ENCODE peak calls at places on chromosomes 12 and 14, in five cellular contexts. Q is HCT116, C is breast epithelium, B is ascending aorta, S is heart right ventricle. H is an unnamed sample.

GRCh38 chr12:12764824-12765223 is 20.6 kb upstream of the APOLD1 start:
- DNase-seq in Q (no peak), C (no peak), B (no peak), S (no peak), H (no peak)

GRCh38 chr14:67166450-67166853 is 22.8 kb upstream of the GARIN2 start:
- DNase-seq in Q (peak; percentile 24), C (no peak), B (no peak), S (peak; percentile 16), H (no peak)

GRCh38 chr12:89212339-89212771 is 139.9 kb downstream of the DUSP6 start:
- DNase-seq in Q (no peak), C (peak; percentile 45), B (no peak), S (peak; percentile 43), H (no peak)

GRCh38 chr12:124684971-124685688 is 117.7 kb upstream of the NCOR2 start:
- DNase-seq in Q (no peak), C (peak; percentile 68), B (peak; percentile 70), S (no peak), H (no peak)

GRCh38 chr14:101972126-101972785 is 7.9 kb downstream of the DYNC1H1 start:
- DNase-seq in Q (peak; percentile 91), C (peak; percentile 87), B (peak; percentile 95), S (peak; percentile 89), H (peak; percentile 25)

GRCh38 chr12:48292030-48292429 is 58.7 kb downstream of the ZNF641 start:
- DNase-seq in Q (no peak), C (no peak), B (no peak), S (no peak), H (no peak)

GRCh38 chr14:88934231-88934898 is 109.9 kb downstream of the TTC8 start:
- DNase-seq in Q (no peak), C (no peak), B (no peak), S (no peak), H (no peak)

GRCh38 chr12:121023799-121024198 is 7.5 kb upstream of the C12orf43 start:
- DNase-seq in Q (no peak), C (no peak), B (no peak), S (no peak), H (no peak)

GRCh38 chr12:97745406-97746101 is 282.9 kb downstream of the RMST start:
- DNase-seq in Q (no peak), C (peak; percentile 20), B (no peak), S (no peak), H (no peak)

GRCh38 chr14:99816217-99816616 is 23.0 kb downstream of the EML1 start:
- DNase-seq in Q (no peak), C (no peak), B (no peak), S (no peak), H (no peak)

GRCh38 chr14:101959277-101959676 is 5.1 kb upstream of the DYNC1H1 start:
- DNase-seq in Q (no peak), C (no peak), B (peak; percentile 47), S (no peak), H (no peak)

GRCh38 chr12:93415723-93416464 is 25.9 kb downstream of the UBE2N start:
- DNase-seq in Q (no peak), C (no peak), B (no peak), S (no peak), H (no peak)

GRCh38 chr12:27781680-27782079 is 1.6 kb upstream of the MANSC4 start:
- DNase-seq in Q (no peak), C (no peak), B (no peak), S (no peak), H (no peak)

GRCh38 chr12:84779169-84779568 is 133.4 kb downstream of the SLC6A15 start:
- DNase-seq in Q (no peak), C (no peak), B (no peak), S (no peak), H (no peak)

GRCh38 chr12:58367041-58367440 is 425.7 kb downstream of the ATP23 start:
- DNase-seq in Q (no peak), C (no peak), B (no peak), S (no peak), H (no peak)

GRCh38 chr12:104372048-104372720 is 68.6 kb downstream of the EID3 start:
- DNase-seq in Q (no peak), C (no peak), B (no peak), S (no peak), H (no peak)

GRCh38 chr12:61254225-61254624 is 1006.0 kb upstream of the USP15 start:
- DNase-seq in Q (no peak), C (no peak), B (no peak), S (no peak), H (no peak)

GRCh38 chr12:6996040-6996441 is 22.2 kb downstream of the LPCAT3 start:
- DNase-seq in Q (peak; percentile 23), C (no peak), B (no peak), S (no peak), H (no peak)

GRCh38 chr14:67137744-67138371 is 51.4 kb upstream of the GARIN2 start:
- DNase-seq in Q (no peak), C (no peak), B (no peak), S (no peak), H (no peak)

GRCh38 chr12:45268672-45269406 is 52.9 kb downstream of the ANO6 start:
- DNase-seq in Q (peak; percentile 56), C (peak; percentile 56), B (peak; percentile 96), S (peak; percentile 91), H (no peak)

GRCh38 chr12:108218911-108219310 is 89.8 kb downstream of the WSCD2 start:
- DNase-seq in Q (no peak), C (no peak), B (no peak), S (no peak), H (no peak)

GRCh38 chr14:102508410-102508773 is 1.2 kb downstream of the ANKRD9 start:
- DNase-seq in Q (no peak), C (no peak), B (no peak), S (peak; percentile 52), H (no peak)

GRCh38 chr14:25411933-25412757 is 362.2 kb upstream of the STXBP6 start:
- DNase-seq in Q (no peak), C (no peak), B (no peak), S (no peak), H (peak; percentile 19)

GRCh38 chr12:91109148-91109564 is 2.1 kb downstream of the LUM start:
- DNase-seq in Q (peak; percentile 27), C (peak; percentile 40), B (peak; percentile 68), S (peak; percentile 58), H (no peak)

GRCh38 chr12:23830210-23830609 is 119.3 kb downstream of the SOX5 start:
- DNase-seq in Q (no peak), C (no peak), B (no peak), S (no peak), H (no peak)

GRCh38 chr12:58847876-58848600 is 72.3 kb downstream of the LRIG3 start:
- DNase-seq in Q (no peak), C (no peak), B (no peak), S (no peak), H (no peak)

GRCh38 chr14:22841769-22842168 is 5.4 kb downstream of the MMP14 start:
- DNase-seq in Q (no peak), C (no peak), B (no peak), S (no peak), H (no peak)
- H3K27ac ChIP-seq in Q (no peak overlapping the region), C (peak overlapping the region; percentile 68), B (peak overlapping the region; percentile 21), S (no peak overlapping the region), H (no peak overlapping the region)

DNA sequence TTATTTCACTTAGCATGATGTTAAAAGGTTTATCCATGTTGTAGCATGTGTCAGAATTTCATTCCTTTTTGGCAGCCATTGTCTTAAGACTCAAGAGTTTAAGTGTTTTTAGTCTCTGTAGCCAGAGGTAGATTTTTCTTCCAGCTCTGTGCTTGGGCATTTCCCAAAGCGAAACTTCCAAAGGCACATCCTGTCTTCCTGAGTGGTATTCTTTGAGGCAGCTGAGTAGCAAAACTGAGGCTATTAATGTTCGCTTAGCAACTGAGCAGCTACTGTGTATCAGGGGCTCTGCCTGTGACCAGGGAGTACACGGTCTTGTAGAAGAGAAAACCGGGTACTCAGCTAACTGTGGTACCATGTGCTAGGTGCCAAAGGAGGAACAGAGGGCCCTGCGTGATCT is 51.9 kb downstream of the ETV6 start:
- DNase-seq in Q (no peak), C (no peak), B (no peak), S (no peak), H (no peak)
- H3K27ac ChIP-seq in Q (no peak overlapping the region), C (peak overlapping the region; percentile 81), B (peak overlapping the region; percentile 68), S (peak overlapping the region; percentile 39), H (no peak overlapping the region)

GRCh38 chr12:109693653-109694224 is 19.9 kb upstream of the FAM222A start:
- DNase-seq in Q (no peak), C (no peak), B (no peak), S (no peak), H (no peak)
- H3K27ac ChIP-seq in Q (no peak overlapping the region), C (no peak overlapping the region), B (no peak overlapping the region), S (no peak overlapping the region), H (no peak overlapping the region)

GRCh38 chr12:26573212-26573909 is 259.6 kb downstream of the ITPR2 start:
- DNase-seq in Q (no peak), C (no peak), B (no peak), S (no peak), H (no peak)

GRCh38 chr12:26572131-26572530 is 260.9 kb downstream of the ITPR2 start:
- DNase-seq in Q (no peak), C (no peak), B (no peak), S (no peak), H (no peak)

GRCh38 chr12:26576266-26576665 is 256.7 kb downstream of the ITPR2 start:
- DNase-seq in Q (no peak), C (no peak), B (no peak), S (no peak), H (no peak)

GRCh38 chr12:26567126-26567525 is 265.9 kb downstream of the ITPR2 start:
- DNase-seq in Q (no peak), C (no peak), B (no peak), S (no peak), H (no peak)

DNA sequence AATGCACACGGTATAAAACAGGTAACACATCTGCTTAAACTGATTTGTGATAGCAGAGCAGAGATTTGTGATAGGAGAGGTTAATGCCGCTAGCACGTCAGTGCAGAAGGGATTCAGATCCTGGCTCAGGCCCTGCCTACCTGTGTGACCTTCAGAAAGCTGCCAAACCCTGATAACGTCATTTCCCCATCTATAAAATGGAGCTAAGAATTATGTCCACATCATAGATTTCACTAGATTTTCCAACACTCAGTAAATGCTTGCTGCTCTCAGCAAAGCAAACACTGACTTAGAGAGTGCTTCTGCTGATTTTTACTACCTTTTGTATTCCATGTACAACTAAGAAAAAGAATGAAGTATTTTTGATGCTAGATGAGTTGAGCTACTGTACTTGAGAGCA is 261.5 kb downstream of the ITPR2 start:
- DNase-seq in Q (no peak), C (no peak), B (no peak), S (no peak), H (no peak)
- H3K27ac ChIP-seq in Q (no peak overlapping the region), C (no peak overlapping the region), B (no peak overlapping the region), S (no peak overlapping the region), H (no peak overlapping the region)

GRCh38 chr14:52950898-52951729 is at the start of gene FERMT2:
- DNase-seq in Q (peak; percentile 57), C (peak; percentile 80), B (peak; percentile 92), S (peak; percentile 92), H (peak; percentile 89)
- H3K27ac ChIP-seq in Q (peak within 1 kb of the TSS; percentile 85), C (peak within 1 kb of the TSS; percentile 98), B (peak within 1 kb of the TSS; percentile 98), S (peak within 1 kb of the TSS; percentile 99), H (peak within 1 kb of the TSS; percentile 97)